ENCODE peak calls at places on chromosomes 4 and X, in four cellular contexts. H is GM12878, I is endothelial cell of umbilical vein, M is A549. V is an unnamed sample.

GRCh38 chr4:53734584-53735363 is 143.5 kb upstream of the LNX1 start:
- DNase-seq in H (no peak), I (peak), M (no peak), V (no peak)

GRCh38 chr4:5166377-5166776 is 115.1 kb downstream of the STK32B start:
- DNase-seq in H (no peak), I (no peak), M (no peak), V (no peak)

GRCh38 chr4:7335363-7336066 is 99.2 kb downstream of the PSAPL1 start:
- DNase-seq in H (peak), I (peak), M (peak), V (no peak)

GRCh38 chr4:145842224-145842887 is 96.3 kb downstream of the ZNF827 start:
- DNase-seq in H (no peak), I (peak), M (no peak), V (no peak)

GRCh38 chr4:183492791-183493221 is 12.1 kb upstream of the ING2 start:
- DNase-seq in H (no peak), I (peak), M (no peak), V (no peak)

GRCh38 chrX:12013220-12013619 is 125.1 kb upstream of the FRMPD4 start:
- DNase-seq in H (no peak), I (peak), M (no peak), V (no peak)

GRCh38 chrX:66022742-66023725 is 16.8 kb downstream of the VSIG4 start:
- DNase-seq in H (no peak), I (no peak), M (no peak), V (no peak)

GRCh38 chr4:107658400-107659326 is 61.4 kb downstream of the PAPSS1 start:
- DNase-seq in H (no peak), I (peak), M (no peak), V (no peak)

DNA sequence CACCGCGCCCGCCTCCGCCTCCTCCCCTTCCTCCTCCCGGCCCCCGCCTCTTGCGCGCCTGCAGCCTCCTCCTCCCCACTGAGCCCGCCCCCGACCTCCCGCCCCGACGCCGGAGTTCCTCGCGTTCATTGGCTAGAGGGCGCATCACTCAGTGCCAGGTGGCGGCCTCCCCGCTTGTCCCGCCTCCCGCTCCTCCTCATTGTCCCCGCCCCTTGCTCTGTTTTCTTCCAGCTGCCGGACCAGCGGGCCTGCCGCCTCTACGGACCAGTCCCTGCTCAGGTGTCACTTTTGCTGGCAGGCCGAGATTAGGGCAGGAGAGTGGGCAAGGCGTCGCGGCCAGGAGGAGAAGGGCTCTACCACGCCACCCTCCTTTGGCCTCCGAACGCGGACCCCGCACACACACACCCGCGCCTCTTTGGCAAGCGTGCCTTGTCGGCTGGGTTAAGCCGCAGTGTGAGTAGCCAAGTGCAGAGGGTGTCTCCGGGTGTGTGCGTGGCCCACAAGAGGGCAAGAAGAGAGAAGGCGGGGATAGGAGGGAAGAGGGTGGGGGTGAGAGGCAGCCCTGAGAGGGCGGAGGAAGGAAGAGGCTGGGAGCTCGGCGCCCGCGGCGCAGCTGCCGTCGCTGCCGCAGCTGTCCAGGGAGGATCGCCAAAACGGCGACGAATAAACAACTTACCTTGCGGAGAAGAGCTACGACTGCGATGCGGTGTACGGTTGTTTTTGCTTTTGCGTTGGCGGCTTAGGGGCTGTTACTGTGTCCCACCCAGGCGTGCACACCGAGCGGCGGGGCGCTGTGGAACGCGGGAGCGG is 436 bp upstream of the PPP3CA start:
- DNase-seq in H (peak), I (peak), M (peak), V (peak)
- TF ChIP-seq POLR2A in H (peak), I (no peak), M (peak), V (peak)

GRCh38 chrX:48695524-48695875 is 1.0 kb upstream of the SUV39H1 start:
- DNase-seq in H (no peak), I (no peak), M (no peak), V (no peak)

GRCh38 chrX:48697182-48697727 is 721 bp downstream of the SUV39H1 start:
- DNase-seq in H (no peak), I (peak), M (peak), V (no peak)

GRCh38 chrX:48695925-48696300 is 621 bp upstream of the SUV39H1 start:
- DNase-seq in H (no peak), I (no peak), M (peak), V (no peak)

GRCh38 chrX:48694776-48695523 is 1.6 kb upstream of the SUV39H1 start:
- DNase-seq in H (no peak), I (no peak), M (no peak), V (no peak)

GRCh38 chrX:48696301-48697181 is at the start of gene SUV39H1:
- DNase-seq in H (peak), I (peak), M (peak), V (peak)
- TF ChIP-seq POLR2A in H (peak), I (peak), M (peak), V (peak)

GRCh38 chr4:24824720-24825119 is 29.3 kb downstream of the SOD3 start:
- DNase-seq in H (no peak), I (no peak), M (no peak), V (no peak)
- TF ChIP-seq POLR2A in H (no peak), I (no peak), M (no peak), V (no peak)

DNA sequence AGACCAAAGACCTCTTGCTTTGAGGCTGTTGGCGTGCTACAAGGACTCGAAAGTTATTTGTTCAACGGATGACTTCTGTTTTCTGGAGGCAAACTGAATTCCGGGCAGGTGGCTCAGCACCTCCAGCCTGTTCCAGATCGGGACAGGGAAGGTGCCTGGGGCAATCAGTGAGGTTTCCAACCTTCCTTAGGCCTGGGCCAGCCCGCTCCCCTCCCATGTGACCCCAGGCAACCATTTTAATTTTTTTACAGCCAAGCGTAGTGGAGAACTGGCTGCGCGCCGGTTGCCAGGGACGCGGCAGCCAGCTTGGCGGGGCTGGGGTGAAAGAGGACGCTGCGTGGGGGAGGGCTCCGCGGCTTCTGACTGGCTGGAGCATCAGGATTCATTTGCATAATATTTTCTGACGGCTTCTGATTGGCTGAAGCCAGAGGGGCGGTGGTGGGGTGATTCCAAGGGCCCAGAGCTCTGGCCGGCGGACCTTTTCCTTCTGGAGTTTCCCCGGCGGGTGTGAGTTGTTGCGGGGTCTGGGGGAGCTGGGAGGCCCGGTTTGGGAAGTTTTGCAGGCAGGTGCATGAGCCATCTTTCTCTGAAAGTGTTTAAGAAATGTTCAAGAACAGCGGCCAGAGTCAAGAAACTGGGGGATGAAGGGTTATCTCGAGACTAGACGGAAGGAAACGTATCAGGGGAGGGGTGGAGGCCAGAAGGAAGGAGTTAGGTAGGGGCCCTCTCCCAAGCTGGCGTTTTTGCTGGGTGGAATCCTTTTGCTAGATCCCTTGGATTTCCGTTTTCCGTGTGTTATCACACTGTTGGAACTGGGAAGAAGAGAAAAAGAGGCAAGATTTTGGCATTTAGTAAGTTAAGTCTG is at the start of gene MID1IP1:
- DNase-seq in H (no peak), I (peak), M (peak), V (peak)
- TF ChIP-seq POLR2A in H (no peak), I (peak), M (no peak), V (no peak)

GRCh38 chr4:158768577-158769174 is at the start of gene FNIP2:
- DNase-seq in H (no peak), I (peak), M (peak), V (peak)
- TF ChIP-seq POLR2A in H (peak), I (peak), M (peak), V (no peak)

GRCh38 chr4:56433280-56433679 is 2.1 kb downstream of the PPAT start:
- DNase-seq in H (no peak), I (no peak), M (no peak), V (no peak)

GRCh38 chr4:56434599-56435000 is 815 bp downstream of the PPAT start:
- DNase-seq in H (no peak), I (peak), M (peak), V (no peak)

GRCh38 chr4:56435001-56435747 is at the start of gene PPAT:
- DNase-seq in H (peak), I (peak), M (peak), V (peak)

GRCh38 chr4:56440983-56441382 is 4.9 kb downstream of the PAICS start:
- DNase-seq in H (no peak), I (no peak), M (no peak), V (no peak)

GRCh38 chr4:56435748-56436442 is at the start of gene PAICS:
- DNase-seq in H (peak), I (peak), M (peak), V (peak)
- TF ChIP-seq POLR2A in H (peak), I (peak), M (peak), V (peak)

DNA sequence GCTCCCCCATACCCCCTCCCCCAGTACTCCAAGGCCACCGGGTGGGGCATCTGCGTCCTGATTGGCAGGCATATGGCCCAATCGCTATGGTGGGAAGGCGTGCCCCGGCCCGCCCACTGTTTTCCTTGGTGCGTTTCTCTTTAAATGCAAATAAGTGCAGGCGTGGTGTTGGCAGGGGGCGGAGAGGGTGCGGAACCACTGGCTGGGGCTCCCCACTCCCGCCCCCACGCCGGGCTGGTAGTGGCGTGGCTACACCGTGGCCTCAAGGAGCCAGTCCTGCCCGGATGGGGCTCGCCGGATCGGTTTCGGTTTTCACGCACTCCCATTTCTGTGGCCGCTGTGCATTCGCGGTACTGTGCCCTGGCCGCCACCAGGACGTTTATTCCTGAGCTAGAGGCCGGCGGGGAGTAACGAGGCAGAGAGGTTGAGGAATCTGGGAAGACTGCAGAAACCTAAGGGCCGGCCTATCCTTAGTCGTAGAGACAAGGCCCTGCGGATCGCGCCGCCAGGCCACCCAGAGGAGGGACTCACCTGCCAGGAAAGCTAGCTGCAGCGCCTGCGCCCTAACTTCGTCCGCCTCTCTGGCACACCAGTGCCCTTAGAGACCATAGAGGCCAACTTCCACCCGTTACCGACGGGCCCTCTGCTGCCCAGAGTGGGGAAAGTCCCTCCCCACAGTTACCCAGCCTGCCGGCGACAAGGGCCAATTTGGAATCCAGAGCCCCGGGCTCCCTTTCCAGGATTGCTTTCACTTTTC is 405 bp upstream of the AMER1 start:
- DNase-seq in H (peak), I (peak), M (peak), V (peak)
- TF ChIP-seq POLR2A in H (peak), I (peak), M (peak), V (no peak)

GRCh38 chrX:24023972-24024664 is 2.9 kb downstream of the KLHL15 start:
- DNase-seq in H (no peak), I (peak), M (no peak), V (no peak)

GRCh38 chrX:24024819-24025740 is 1.9 kb downstream of the KLHL15 start:
- DNase-seq in H (peak), I (peak), M (peak), V (peak)

GRCh38 chrX:24027086-24027485 is at the start of gene KLHL15:
- DNase-seq in H (no peak), I (no peak), M (no peak), V (no peak)

GRCh38 chrX:24026403-24026801 is 584 bp downstream of the KLHL15 start:
- DNase-seq in H (no peak), I (peak), M (peak), V (no peak)

GRCh38 chrX:24025741-24026402 is 1.1 kb downstream of the KLHL15 start:
- DNase-seq in H (no peak), I (peak), M (peak), V (no peak)
- TF ChIP-seq POLR2A in H (peak), I (no peak), M (no peak), V (no peak)

GRCh38 chrX:106611682-106612402 is at the start of gene RADX:
- DNase-seq in H (peak), I (peak), M (peak), V (peak)
- TF ChIP-seq POLR2A in H (peak), I (no peak), M (no peak), V (peak)

V was measured in esophagus squamous epithelium.